ENCODE peak calls at places on chromosomes 4 and X, in five cellular contexts. H is OCI-M1; Y is stimulated activated CD8-positive, alpha-beta memory T cell treated with anti-CD3 and anti-CD28 coated beads, Interleukin-4, amount 100 ng/mL, for 1 hour; F is dorsolateral prefrontal cortex; C is hippocampal formation. L is an unnamed sample.

GRCh38 chr4:101183658-101184373 is 163.5 kb downstream of the PPP3CA start:
- DNase-seq in H (no peak), Y (no peak), F (no peak), C (no peak), L (no peak)

GRCh38 chr4:117811731-117812130 is 222.6 kb upstream of the NDST3 start:
- DNase-seq in H (no peak), Y (no peak), F (no peak), C (no peak), L (no peak)

GRCh38 chr4:3823496-3824341 is 57.5 kb downstream of the ADRA2C start:
- DNase-seq in H (no peak), Y (no peak), F (no peak), C (no peak), L (no peak)

GRCh38 chr4:5992171-5993062 is 25.8 kb downstream of the C4orf50 start:
- DNase-seq in H (no peak), Y (no peak), F (peak), C (no peak), L (no peak)

GRCh38 chrX:22340022-22340616 is 67.4 kb downstream of the CBLL2 start:
- DNase-seq in H (no peak), Y (no peak), F (no peak), C (no peak), L (no peak)

GRCh38 chr4:183426507-183426906 is 17.9 kb upstream of the CDKN2AIP start:
- DNase-seq in H (no peak), Y (no peak), F (no peak), C (no peak), L (no peak)

GRCh38 chrX:68748030-68748429 is 80.8 kb upstream of the EFNB1 start:
- DNase-seq in H (no peak), Y (no peak), F (no peak), C (no peak), L (no peak)

GRCh38 chr4:104475652-104476051 is 19.0 kb downstream of the CXXC4 start:
- DNase-seq in H (no peak), Y (no peak), F (no peak), C (no peak), L (no peak)

GRCh38 chr4:80266267-80266901 is at the start of gene FGF5:
- DNase-seq in H (peak), Y (no peak), F (peak), C (no peak), L (no peak)

GRCh38 chrX:38799995-38800394 is 1.3 kb upstream of the MID1IP1 start:
- DNase-seq in H (peak), Y (no peak), F (no peak), C (peak), L (no peak)

GRCh38 chr4:7101692-7102515 is 34.0 kb upstream of the GRPEL1 start:
- DNase-seq in H (peak), Y (no peak), F (peak), C (peak), L (peak)

GRCh38 chrX:122134291-122134690 is 1049.8 kb upstream of the GRIA3 start:
- DNase-seq in H (no peak), Y (no peak), F (no peak), C (no peak), L (no peak)

GRCh38 chr4:141567326-141567915 is 69.0 kb upstream of the IL15 start:
- DNase-seq in H (no peak), Y (no peak), F (no peak), C (no peak), L (no peak)

GRCh38 chr4:175540151-175540550 is 271.9 kb downstream of the GPM6A start:
- DNase-seq in H (no peak), Y (no peak), F (no peak), C (no peak), L (no peak)

GRCh38 chr4:168864831-168865541 is 145.1 kb downstream of the CBR4 start:
- DNase-seq in H (peak), Y (no peak), F (no peak), C (no peak), L (no peak)

GRCh38 chrX:3345281-3346081 is 971 bp downstream of the MXRA5 start:
- DNase-seq in H (no peak), Y (no peak), F (no peak), C (no peak), L (no peak)

GRCh38 chr4:122218762-122219161 is 66.6 kb downstream of the BLTP1 start:
- DNase-seq in H (peak), Y (no peak), F (no peak), C (no peak), L (no peak)

GRCh38 chrX:70434352-70434866 is 10.2 kb upstream of the DLG3 start:
- DNase-seq in H (peak), Y (no peak), F (peak), C (peak), L (peak)

GRCh38 chrX:1029494-1029893 is 183.0 kb downstream of the CRLF2 start:
- DNase-seq in H (no peak), Y (no peak), F (no peak), C (no peak), L (no peak)

GRCh38 chr4:129063640-129064039 is 29.7 kb downstream of the SCLT1 start:
- DNase-seq in H (no peak), Y (no peak), F (no peak), C (no peak), L (no peak)

GRCh38 chr4:70838972-70839536 is 636 bp downstream of the GRSF1 start:
- DNase-seq in H (peak), Y (peak), F (peak), C (peak), L (no peak)

GRCh38 chr4:174278467-174278866 is 5.0 kb downstream of the FBXO8 start:
- DNase-seq in H (no peak), Y (no peak), F (no peak), C (no peak), L (no peak)

GRCh38 chr4:37453004-37453360 is 208.4 kb downstream of the NWD2 start:
- DNase-seq in H (peak), Y (no peak), F (no peak), C (peak), L (peak)

GRCh38 chr4:4462970-4463369 is 76.1 kb downstream of the NSG1 start:
- DNase-seq in H (no peak), Y (no peak), F (no peak), C (no peak), L (no peak)

GRCh38 chrX:120749141-120749846 is 119.4 kb upstream of the C1GALT1C1 start:
- DNase-seq in H (no peak), Y (no peak), F (no peak), C (no peak), L (no peak)

L was measured in substantia nigra.